ENCODE peak calls at places on chromosomes 16 and 17, in seven cellular contexts. P, C, H, K, X, U and T are unnamed samples.

GRCh38 chr16:18013863-18014262 is 322.7 kb downstream of the NPIPA8 start:
- DNase-seq in P (no peak), C (no peak), H (no peak), K (no peak), X (no peak), U (no peak), T (no peak)

GRCh38 chr17:17950806-17951205 is 21.4 kb downstream of the TOM1L2 start:
- DNase-seq in P (no peak), C (no peak), H (no peak), K (no peak), X (no peak), U (no peak), T (no peak)

GRCh38 chr16:85968041-85968920 is 69.3 kb downstream of the IRF8 start:
- DNase-seq in P (no peak), C (no peak), H (no peak), K (no peak), X (no peak), U (no peak), T (no peak)

GRCh38 chr17:48100591-48101011 is 677 bp downstream of the CBX1 start:
- DNase-seq in P (peak), C (peak), H (peak), K (no peak), X (peak), U (peak), T (peak)

GRCh38 chr17:58982626-58983025 is 124.1 kb downstream of the TRIM37 start:
- DNase-seq in P (no peak), C (no peak), H (no peak), K (no peak), X (no peak), U (no peak), T (no peak)

GRCh38 chr16:30858829-30859423 is 35.0 kb downstream of the BCL7C start:
- DNase-seq in P (no peak), C (no peak), H (no peak), K (no peak), X (no peak), U (no peak), T (no peak)

GRCh38 chr16:73228649-73229048 is 180.7 kb upstream of the ZFHX3 start:
- DNase-seq in P (no peak), C (no peak), H (no peak), K (no peak), X (no peak), U (no peak), T (no peak)

GRCh38 chr16:22671301-22672076 is 142.5 kb upstream of the HS3ST2 start:
- DNase-seq in P (no peak), C (peak), H (no peak), K (no peak), X (no peak), U (no peak), T (no peak)

GRCh38 chr17:79023886-79024771 is at the start of gene C1QTNF1:
- DNase-seq in P (peak), C (peak), H (peak), K (no peak), X (no peak), U (peak), T (no peak)

GRCh38 chr16:64339052-64339770 is 782.7 kb downstream of the CDH11 start:
- DNase-seq in P (no peak), C (no peak), H (no peak), K (no peak), X (no peak), U (no peak), T (no peak)

GRCh38 chr17:73950515-73950914 is 253.0 kb upstream of the RPL38 start:
- DNase-seq in P (no peak), C (peak), H (no peak), K (no peak), X (no peak), U (no peak), T (no peak)

GRCh38 chr17:66855204-66855603 is 20.3 kb downstream of the CACNG5 start:
- DNase-seq in P (no peak), C (peak), H (no peak), K (no peak), X (no peak), U (no peak), T (no peak)

GRCh38 chr17:50806141-50806643 is 29.2 kb upstream of the WFIKKN2 start:
- DNase-seq in P (no peak), C (no peak), H (no peak), K (no peak), X (no peak), U (no peak), T (no peak)

GRCh38 chr17:34306466-34306865 is 12.8 kb upstream of the CCL8 start:
- DNase-seq in P (no peak), C (peak), H (no peak), K (no peak), X (peak), U (no peak), T (peak)

GRCh38 chr16:66551362-66551761 is 1.0 kb upstream of the CKLF start:
- DNase-seq in P (peak), C (no peak), H (peak), K (no peak), X (no peak), U (no peak), T (no peak)

GRCh38 chr17:69773081-69773480 is 301.9 kb upstream of the KCNJ16 start:
- DNase-seq in P (no peak), C (no peak), H (no peak), K (no peak), X (no peak), U (no peak), T (no peak)

GRCh38 chr17:47120521-47121095 is 68.5 kb downstream of the CDC27 start:
- DNase-seq in P (no peak), C (no peak), H (no peak), K (no peak), X (no peak), U (no peak), T (no peak)

GRCh38 chr16:11980167-11980844 is 3.8 kb downstream of the SNX29 start:
- DNase-seq in P (no peak), C (no peak), H (no peak), K (no peak), X (no peak), U (no peak), T (no peak)

GRCh38 chr16:11706180-11706742 is 36.4 kb downstream of the TXNDC11 start:
- DNase-seq in P (no peak), C (no peak), H (peak), K (no peak), X (no peak), U (peak), T (peak)

GRCh38 chr16:50152386-50152806 is 710 bp upstream of the TENT4B start:
- DNase-seq in P (peak), C (peak), H (peak), K (no peak), X (no peak), U (no peak), T (peak)

GRCh38 chr17:39706383-39706782 is 6.5 kb downstream of the ERBB2 start:
- DNase-seq in P (no peak), C (no peak), H (no peak), K (no peak), X (no peak), U (no peak), T (no peak)

GRCh38 chr16:57262841-57263584 is 18.0 kb downstream of the ARL2BP start:
- DNase-seq in P (peak), C (no peak), H (no peak), K (no peak), X (no peak), U (no peak), T (no peak)

GRCh38 chr16:4048481-4048880 is 67.8 kb downstream of the ADCY9 start:
- DNase-seq in P (no peak), C (peak), H (no peak), K (no peak), X (no peak), U (no peak), T (no peak)

GRCh38 chr17:67243284-67243683 is 1.7 kb downstream of the HELZ start:
- DNase-seq in P (no peak), C (no peak), H (no peak), K (no peak), X (no peak), U (no peak), T (no peak)

GRCh38 chr17:80029235-80029974 is 6.3 kb downstream of the TBC1D16 start:
- DNase-seq in P (peak), C (peak), H (peak), K (no peak), X (peak), U (peak), T (peak)

GRCh38 chr17:80028030-80028429 is 7.6 kb downstream of the TBC1D16 start:
- DNase-seq in P (no peak), C (no peak), H (no peak), K (no peak), X (no peak), U (no peak), T (no peak)

GRCh38 chr17:80031691-80032480 is 3.8 kb downstream of the TBC1D16 start:
- DNase-seq in P (no peak), C (no peak), H (no peak), K (no peak), X (no peak), U (no peak), T (no peak)

GRCh38 chr17:80032614-80033171 is 3.0 kb downstream of the TBC1D16 start:
- DNase-seq in P (no peak), C (no peak), H (no peak), K (no peak), X (no peak), U (no peak), T (no peak)

GRCh38 chr17:80030730-80031410 is 4.8 kb downstream of the TBC1D16 start:
- DNase-seq in P (peak), C (no peak), H (peak), K (no peak), X (no peak), U (no peak), T (peak)
- TF ChIP-seq POLR2A in P (no peak), C (no peak), H (no peak), K (no peak), X (no peak), U (no peak), T (no peak)

DNA sequence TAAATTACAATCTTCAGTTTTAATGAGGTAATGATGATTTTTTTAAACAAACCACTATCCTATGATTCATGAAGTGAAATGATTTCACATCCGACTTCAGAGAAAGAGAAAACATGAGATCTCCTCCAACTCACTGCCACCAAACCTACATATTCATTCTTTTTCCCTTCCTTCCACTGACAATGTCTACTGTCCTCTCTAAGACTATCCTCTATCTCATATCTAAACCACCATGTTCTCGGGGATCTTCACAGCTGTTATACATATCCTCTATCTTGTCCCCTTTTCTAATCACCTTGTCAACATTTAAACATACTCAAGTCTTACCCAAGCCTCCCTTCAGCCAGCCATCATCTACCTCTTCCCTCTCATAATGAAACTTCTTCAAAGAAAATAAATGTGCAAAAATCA is 53.5 kb downstream of the SMURF2 start:
- DNase-seq in P (no peak), C (no peak), H (no peak), K (no peak), X (no peak), U (no peak), T (no peak)
- TF ChIP-seq POLR2A in P (no peak), C (no peak), H (no peak), K (no peak), X (no peak), U (no peak), T (no peak)

GRCh38 chr16:69562818-69563217 is 2.9 kb upstream of the NFAT5 start:
- DNase-seq in P (no peak), C (no peak), H (no peak), K (no peak), X (no peak), U (no peak), T (no peak)

GRCh38 chr16:69565611-69566436 is at the start of gene NFAT5:
- DNase-seq in P (peak), C (peak), H (peak), K (peak), X (peak), U (peak), T (peak)

GRCh38 chr16:69561901-69562300 is 3.9 kb upstream of the NFAT5 start:
- DNase-seq in P (no peak), C (no peak), H (no peak), K (no peak), X (no peak), U (no peak), T (no peak)

GRCh38 chr16:69564845-69565610 is 738 bp upstream of the NFAT5 start:
- DNase-seq in P (no peak), C (no peak), H (no peak), K (no peak), X (no peak), U (no peak), T (no peak)

GRCh38 chr16:69563605-69564580 is 1.9 kb upstream of the NFAT5 start:
- DNase-seq in P (no peak), C (no peak), H (no peak), K (no peak), X (no peak), U (no peak), T (no peak)
- TF ChIP-seq POLR2A in P (no peak), C (no peak), H (no peak), K (no peak), X (no peak), U (no peak), T (no peak)

GRCh38 chr17:38571833-38572274 is 33.9 kb downstream of the SRCIN1 start:
- DNase-seq in P (no peak), C (no peak), H (no peak), K (no peak), X (no peak), U (no peak), T (no peak)
- TF ChIP-seq POLR2A in P (no peak), C (no peak), H (no peak), K (no peak), X (no peak), U (no peak), T (no peak)

GRCh38 chr16:1152651-1153259 is at the start of gene CACNA1H:
- DNase-seq in P (no peak), C (no peak), H (no peak), K (no peak), X (no peak), U (peak), T (no peak)
- TF ChIP-seq POLR2A in P (no peak), C (no peak), H (no peak), K (no peak), X (no peak), U (no peak), T (no peak)

GRCh38 chr17:4938670-4939553 is 934 bp downstream of the SLC25A11 start:
- DNase-seq in P (no peak), C (no peak), H (no peak), K (no peak), X (no peak), U (no peak), T (peak)

GRCh38 chr17:4941027-4941610 is 1.1 kb downstream of the RNF167 start:
- DNase-seq in P (no peak), C (no peak), H (no peak), K (no peak), X (no peak), U (no peak), T (no peak)

GRCh38 chr17:4939554-4939803 is 367 bp downstream of the SLC25A11 start:
- DNase-seq in P (peak), C (peak), H (peak), K (no peak), X (no peak), U (no peak), T (no peak)

GRCh38 chr17:4940625-4941021 is 555 bp downstream of the RNF167 start:
- DNase-seq in P (no peak), C (no peak), H (peak), K (no peak), X (no peak), U (no peak), T (no peak)

DNA sequence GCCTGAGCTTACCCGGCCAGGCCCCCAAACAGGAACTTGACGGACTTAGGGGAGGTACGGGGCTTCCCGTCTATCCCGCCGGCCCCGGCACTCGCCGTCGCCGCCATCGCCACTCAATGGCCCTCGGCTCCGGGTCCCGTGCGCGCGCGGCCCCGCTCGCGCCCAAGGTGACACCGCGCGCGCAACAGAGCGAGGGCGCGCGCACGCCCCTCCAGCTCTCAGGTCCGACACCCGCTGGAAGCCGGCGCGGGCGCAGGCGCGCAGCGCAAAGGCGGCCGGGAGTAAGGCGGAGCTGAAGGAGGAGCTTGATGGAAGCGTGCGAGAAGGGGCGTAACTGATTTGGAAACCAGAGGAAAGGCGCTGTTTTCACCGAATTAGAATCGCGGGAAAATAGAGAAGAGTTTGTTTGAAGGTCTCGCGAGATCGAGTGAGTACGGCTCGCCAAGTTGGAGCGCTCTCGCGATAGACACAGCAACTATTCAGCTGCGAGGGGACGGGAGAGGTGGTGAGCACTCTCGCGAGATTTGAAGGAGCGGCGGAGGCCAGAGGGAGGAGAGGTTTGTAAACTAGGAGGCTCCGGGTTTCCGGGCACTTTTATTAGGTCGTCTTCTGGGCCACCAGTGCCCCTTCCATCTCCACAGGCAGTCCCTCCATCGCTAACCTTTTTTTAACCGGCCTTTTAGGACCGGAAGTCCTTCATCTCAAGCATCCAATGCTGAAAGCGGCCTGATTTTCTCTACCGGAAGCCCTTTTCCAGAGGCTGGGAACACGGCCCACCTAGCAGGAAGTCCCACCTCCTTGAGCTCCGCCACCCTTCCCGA is at the start of the genes RNF167 and SLC25A11:
- DNase-seq in P (peak), C (peak), H (peak), K (peak), X (peak), U (peak), T (peak)
- TF ChIP-seq POLR2A in P (peak), C (no peak), H (peak), K (no peak), X (peak), U (peak), T (peak)

GRCh38 chr16:9105189-9105588 is 13.7 kb downstream of the HAPSTR1 start:
- DNase-seq in P (no peak), C (no peak), H (no peak), K (no peak), X (no peak), U (no peak), T (no peak)

GRCh38 chr16:9112844-9113186 is 21.4 kb downstream of the HAPSTR1 start:
- DNase-seq in P (no peak), C (no peak), H (no peak), K (no peak), X (no peak), U (no peak), T (no peak)

GRCh38 chr16:9112166-9112843 is 20.9 kb downstream of the HAPSTR1 start:
- DNase-seq in P (no peak), C (peak), H (no peak), K (no peak), X (no peak), U (no peak), T (no peak)

GRCh38 chr16:9107025-9107970 is 15.9 kb downstream of the HAPSTR1 start:
- DNase-seq in P (no peak), C (no peak), H (no peak), K (no peak), X (no peak), U (no peak), T (peak)

GRCh38 chr16:9109255-9109654 is 17.8 kb downstream of the HAPSTR1 start:
- DNase-seq in P (no peak), C (no peak), H (no peak), K (no peak), X (no peak), U (no peak), T (no peak)
- TF ChIP-seq POLR2A in P (no peak), C (no peak), H (no peak), K (no peak), X (no peak), U (no peak), T (no peak)

DNA sequence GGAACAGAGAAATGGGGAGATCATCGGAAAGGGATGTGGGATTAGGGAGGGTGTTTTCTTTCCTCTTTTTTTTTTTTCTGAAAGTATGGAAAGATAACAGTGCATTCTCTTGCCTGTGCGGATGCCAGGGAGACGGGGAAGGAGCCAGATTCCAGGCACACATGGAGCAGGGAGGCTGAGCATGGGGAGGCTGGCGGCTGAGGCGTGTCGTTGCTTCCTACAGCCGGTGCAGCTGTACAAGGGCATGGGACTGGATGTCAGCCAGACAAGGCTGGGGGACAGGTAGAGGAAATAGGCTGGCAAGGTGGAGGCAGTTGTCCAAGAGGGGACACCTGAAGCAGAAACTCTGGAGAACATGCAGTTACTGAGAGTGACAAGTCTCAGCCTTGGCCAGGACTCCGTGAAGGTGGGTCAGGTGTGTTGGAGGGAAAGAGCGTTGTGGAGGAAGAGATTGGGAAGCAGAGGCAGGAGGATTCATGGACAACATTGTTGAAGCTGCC is 16.6 kb upstream of the ADORA2B start:
- DNase-seq in P (no peak), C (peak), H (no peak), K (no peak), X (no peak), U (no peak), T (no peak)
- TF ChIP-seq POLR2A in P (no peak), C (no peak), H (no peak), K (no peak), X (no peak), U (no peak), T (no peak)